ENCODE peak calls at places on chromosomes 11 and 22, in nine cellular contexts. W is cardiac septum, P is KG1, F is endodermal cell, Z is HAP-1, U is neural progenitor cell, Q is fibroblast of lung, G is A549, Y is NCI-H1105. K is an unnamed sample.
A peak's percentile ranks its signal among the peaks of the same experiment; 100 is the strongest.

GRCh38 chr11:8288166-8288772 is 24.6 kb upstream of the LMO1 start:
- DNase-seq in W (no peak), P (no peak), F (no peak), Z (no peak), U (peak; percentile 1), Q (no peak), G (no peak), Y (no peak), K (no peak)

GRCh38 chr11:78202733-78203167 is 14.0 kb downstream of the USP35 start:
- DNase-seq in W (peak; percentile 61), P (peak; percentile 84), F (no peak), Z (no peak), U (no peak), Q (no peak), G (no peak), Y (no peak), K (no peak)

GRCh38 chr22:43177479-43177878 is 9.5 kb downstream of the TTLL12 start:
- DNase-seq in W (no peak), P (no peak), F (no peak), Z (no peak), U (no peak), Q (no peak), G (no peak), Y (no peak), K (no peak)

GRCh38 chr11:10899542-10899830 is 41.6 kb upstream of the ZBED5 start:
- DNase-seq in W (no peak), P (no peak), F (no peak), Z (no peak), U (no peak), Q (no peak), G (no peak), Y (peak; percentile 13), K (no peak)

GRCh38 chr11:11403763-11404725 is 51.0 kb upstream of the CSNK2A3 start:
- DNase-seq in W (no peak), P (no peak), F (no peak), Z (peak; percentile 74), U (peak; percentile 38), Q (peak; percentile 86), G (no peak), Y (no peak), K (no peak)

GRCh38 chr22:24181088-24181995 is at the start of gene SUSD2:
- DNase-seq in W (no peak), P (no peak), F (peak; percentile 78), Z (no peak), U (peak; percentile 59), Q (no peak), G (no peak), Y (no peak), K (no peak)

GRCh38 chr11:78290293-78291176 is 101.8 kb downstream of the USP35 start:
- DNase-seq in W (no peak), P (peak; percentile 75), F (no peak), Z (no peak), U (no peak), Q (no peak), G (peak; percentile 50), Y (no peak), K (no peak)

GRCh38 chr11:134357545-134357839 is 25.7 kb downstream of the GLB1L2 start:
- DNase-seq in W (peak; percentile 53), P (no peak), F (peak; percentile 31), Z (no peak), U (no peak), Q (no peak), G (no peak), Y (no peak), K (no peak)

GRCh38 chr11:117045196-117045595 is 53.0 kb downstream of the SIK3 start:
- DNase-seq in W (no peak), P (no peak), F (no peak), Z (peak; percentile 68), U (peak; percentile 23), Q (peak; percentile 36), G (no peak), Y (no peak), K (no peak)

GRCh38 chr11:28466506-28466905 is 358.3 kb downstream of the METTL15 start:
- DNase-seq in W (no peak), P (no peak), F (no peak), Z (no peak), U (no peak), Q (no peak), G (no peak), Y (no peak), K (no peak)

GRCh38 chr11:100741866-100742625 is 55.0 kb downstream of the ARHGAP42 start:
- DNase-seq in W (no peak), P (peak; percentile 44), F (no peak), Z (no peak), U (no peak), Q (peak; percentile 15), G (no peak), Y (no peak), K (no peak)

GRCh38 chr11:78065239-78065638 is 1.6 kb downstream of the THRSP start:
- DNase-seq in W (no peak), P (no peak), F (no peak), Z (no peak), U (no peak), Q (no peak), G (no peak), Y (no peak), K (no peak)

GRCh38 chr22:20562607-20563463 is 55.4 kb downstream of the MED15 start:
- DNase-seq in W (peak; percentile 43), P (no peak), F (no peak), Z (no peak), U (no peak), Q (no peak), G (no peak), Y (no peak), K (no peak)

GRCh38 chr11:19919050-19919561 is 206.5 kb downstream of the NAV2 start:
- DNase-seq in W (no peak), P (no peak), F (no peak), Z (no peak), U (no peak), Q (peak; percentile 100), G (peak; percentile 82), Y (no peak), K (no peak)

GRCh38 chr22:23705358-23705757 is 14.5 kb downstream of the RGL4 start:
- DNase-seq in W (no peak), P (no peak), F (no peak), Z (no peak), U (no peak), Q (no peak), G (no peak), Y (no peak), K (no peak)

GRCh38 chr11:27285761-27286160 is 77.3 kb downstream of the CCDC34 start:
- DNase-seq in W (no peak), P (no peak), F (no peak), Z (no peak), U (no peak), Q (no peak), G (no peak), Y (no peak), K (no peak)